ENCODE peak calls at places on chromosome 5, in four cellular contexts. V is bronchial epithelial cell, I is GDM1, A is pulmonary artery endothelial cell. U is an unnamed sample.

GRCh38 chr5:151555760-151556576 is 35.2 kb downstream of the FAT2 start:
- DNase-seq in I (no peak), A (no peak), V (no peak), U (no peak)

GRCh38 chr5:178143901-178144300 is 9.8 kb downstream of the NHP2 start:
- DNase-seq in A (no peak), V (no peak), I (no peak), U (no peak)

GRCh38 chr5:153445875-153446567 is 44.4 kb upstream of the GRIA1 start:
- DNase-seq in A (no peak), V (peak), I (no peak), U (no peak)

GRCh38 chr5:84303315-84303714 is 81.4 kb downstream of the EDIL3 start:
- DNase-seq in I (no peak), A (no peak), V (peak), U (no peak)

GRCh38 chr5:85938201-85938600 is 679.5 kb upstream of the COX7C start:
- DNase-seq in V (no peak), A (no peak), I (no peak), U (no peak)

GRCh38 chr5:110909415-110909814 is 162.1 kb upstream of the TSLP start:
- DNase-seq in V (no peak), A (no peak), I (no peak), U (peak)

GRCh38 chr5:180820788-180821321 is 18.2 kb upstream of the MGAT1 start:
- DNase-seq in I (no peak), V (no peak), A (no peak), U (no peak)

GRCh38 chr5:149421834-149422233 is 42.7 kb upstream of the IL17B start:
- DNase-seq in I (no peak), A (no peak), V (peak), U (no peak)

GRCh38 chr5:78243639-78244038 is 50.9 kb downstream of the AP3B1 start:
- DNase-seq in A (peak), V (no peak), I (no peak), U (no peak)

GRCh38 chr5:102014371-102014770 is 281.7 kb downstream of the SLCO4C1 start:
- DNase-seq in A (no peak), V (no peak), I (no peak), U (no peak)

GRCh38 chr5:149707097-149707496 is 23.0 kb upstream of the PPARGC1B start:
- DNase-seq in A (no peak), V (no peak), I (no peak), U (no peak)

GRCh38 chr5:173778784-173779304 is 109.3 kb upstream of the CPEB4 start:
- DNase-seq in A (no peak), V (peak), I (peak), U (no peak)

GRCh38 chr5:114363837-114364236 is 2.0 kb downstream of the KCNN2 start:
- DNase-seq in A (no peak), I (no peak), V (no peak), U (no peak)

GRCh38 chr5:19950897-19951296 is 37.1 kb downstream of the CDH18 start:
- DNase-seq in I (no peak), V (no peak), A (no peak), U (no peak)

GRCh38 chr5:124596595-124597388 is 149.6 kb downstream of the ZNF608 start:
- DNase-seq in A (peak), I (no peak), V (peak), U (no peak)

GRCh38 chr5:113271015-113271414 is 163.8 kb downstream of the TSSK1B start:
- DNase-seq in I (no peak), A (peak), V (peak), U (no peak)

GRCh38 chr5:56288880-56289601 is 55.9 kb upstream of the ANKRD55 start:
- DNase-seq in V (no peak), A (no peak), I (no peak), U (no peak)

GRCh38 chr5:131264453-131265200 is 774 bp downstream of the CDC42SE2 start:
- DNase-seq in V (peak), A (no peak), I (peak), U (peak)

GRCh38 chr5:123193176-123193575 is 104.1 kb downstream of the PRDM6 start:
- DNase-seq in V (no peak), I (no peak), A (no peak), U (no peak)

GRCh38 chr5:140038373-140038957 is 4.6 kb downstream of the NRG2 start:
- DNase-seq in I (no peak), A (no peak), V (no peak), U (no peak)

GRCh38 chr5:72465601-72466563 is 41.3 kb downstream of the ZNF366 start:
- DNase-seq in A (no peak), V (peak), I (peak), U (no peak)

GRCh38 chr5:55064523-55064922 is 37.9 kb upstream of the GZMA start:
- DNase-seq in I (no peak), V (no peak), A (no peak), U (no peak)

GRCh38 chr5:37668524-37669047 is 171.3 kb downstream of the GDNF start:
- DNase-seq in V (peak), A (peak), I (no peak), U (no peak)

GRCh38 chr5:98780390-98780789 is 6.9 kb downstream of the RGMB start:
- DNase-seq in I (no peak), V (no peak), A (no peak), U (no peak)

GRCh38 chr5:32964246-32964645 is 253.1 kb downstream of the NPR3 start:
- DNase-seq in I (no peak), A (no peak), V (peak), U (no peak)

GRCh38 chr5:108560581-108560980 is 178.7 kb upstream of the FBXL17 start:
- DNase-seq in A (no peak), V (no peak), I (no peak), U (no peak)

GRCh38 chr5:74206571-74207550 is 433.7 kb downstream of the ENC1 start:
- DNase-seq in A (peak), I (no peak), V (peak), U (no peak)

GRCh38 chr5:135342227-135342859 is 56.7 kb downstream of the MACROH2A1 start:
- DNase-seq in A (no peak), V (no peak), I (no peak), U (no peak)

U was measured in NK-92 treated with Interleukin-12 subunit alpha and Interleukin-12 subunit beta, amount 100 ng/mL, for 24 hours.